ENCODE peak calls at places on chromosomes 2 and 18, in eight cellular contexts. P, X, R, U, A, Z, S and J are unnamed samples.

GRCh38 chr2:237616373-237617304 is 10.7 kb upstream of the LRRFIP1 start:
- DNase-seq in S (no peak), A (no peak), P (peak; percentile 78), R (no peak), Z (no peak), X (no peak), U (no peak), J (no peak)

GRCh38 chr18:6024740-6025139 is 129.4 kb upstream of the TMEM200C start:
- DNase-seq in Z (no peak), X (no peak), A (no peak), U (no peak), R (no peak), S (no peak), P (no peak), J (no peak)

GRCh38 chr2:47964722-47965434 is 58.6 kb upstream of the FBXO11 start:
- DNase-seq in A (peak; percentile 20), Z (no peak), X (no peak), U (no peak), S (no peak), P (no peak), R (no peak), J (no peak)

GRCh38 chr2:20507166-20507692 is 60.4 kb downstream of the RHOB start:
- DNase-seq in Z (no peak), X (no peak), S (no peak), U (no peak), R (no peak), A (peak; percentile 51), P (no peak), J (no peak)

GRCh38 chr2:66813976-66814375 is 379.1 kb downstream of the MEIS1 start:
- DNase-seq in S (no peak), X (no peak), Z (no peak), A (no peak), U (no peak), R (no peak), P (no peak), J (no peak)

GRCh38 chr2:175892046-175892445 is 110.0 kb downstream of the LNPK start:
- DNase-seq in Z (no peak), X (no peak), P (no peak), U (no peak), A (no peak), S (no peak), R (no peak), J (no peak)

GRCh38 chr2:207423886-207424285 is 105.9 kb upstream of the CREB1 start:
- DNase-seq in A (peak; percentile 96), U (no peak), X (no peak), P (peak; percentile 53), S (no peak), R (no peak), Z (no peak), J (peak; percentile 38)

GRCh38 chr2:215367647-215368492 is 56.0 kb downstream of the ATIC start:
- DNase-seq in R (no peak), A (peak; percentile 53), P (peak; percentile 36), S (no peak), X (no peak), Z (no peak), U (no peak), J (peak; percentile 6)

GRCh38 chr18:13003466-13003896 is 12.3 kb downstream of the CEP192 start:
- DNase-seq in U (no peak), A (peak; percentile 41), S (no peak), X (peak; percentile 86), P (peak; percentile 55), R (no peak), Z (no peak), J (peak; percentile 30)

GRCh38 chr2:216862628-216863027 is 2.8 kb upstream of the TNP1 start:
- DNase-seq in A (no peak), R (no peak), Z (no peak), P (no peak), S (no peak), U (no peak), X (peak; percentile 6), J (no peak)

GRCh38 chr2:12008425-12009061 is 262.1 kb downstream of the LPIN1 start:
- DNase-seq in U (no peak), Z (no peak), A (peak; percentile 47), X (peak; percentile 29), P (no peak), R (no peak), S (no peak), J (no peak)

GRCh38 chr18:79926715-79927596 is 24.5 kb downstream of the SLC66A2 start:
- DNase-seq in S (no peak), X (no peak), U (no peak), Z (no peak), R (no peak), A (no peak), P (no peak), J (no peak)

GRCh38 chr18:7755753-7756475 is 188.8 kb downstream of the PTPRM start:
- DNase-seq in U (no peak), Z (no peak), A (no peak), P (no peak), R (no peak), X (no peak), S (no peak), J (no peak)

GRCh38 chr18:3525870-3526420 is 76.0 kb downstream of the TGIF1 start:
- DNase-seq in P (no peak), A (peak; percentile 34), S (no peak), U (peak; percentile 60), R (no peak), X (no peak), Z (peak; percentile 4), J (no peak)

GRCh38 chr2:182980115-182980514 is 58.1 kb downstream of the NCKAP1 start:
- DNase-seq in A (no peak), X (peak; percentile 36), R (peak; percentile 76), Z (no peak), S (peak; percentile 83), U (no peak), P (peak; percentile 16), J (no peak)

GRCh38 chr2:25885933-25886332 is 7.6 kb upstream of the ASXL2 start:
- DNase-seq in U (no peak), S (no peak), Z (no peak), A (peak; percentile 89), P (peak; percentile 68), R (no peak), X (peak; percentile 78), J (peak; percentile 42)

GRCh38 chr2:217996345-217996744 is 6.5 kb downstream of the TNS1 start:
- DNase-seq in Z (no peak), R (no peak), U (no peak), A (peak; percentile 79), X (peak; percentile 41), S (no peak), P (no peak), J (no peak)

GRCh38 chr18:62281684-62282083 is 43.4 kb upstream of the TNFRSF11A start:
- DNase-seq in R (no peak), P (peak; percentile 9), X (no peak), U (no peak), Z (no peak), A (peak; percentile 29), S (no peak), J (no peak)

GRCh38 chr2:83069724-83070123 is 1389.4 kb downstream of the SUCLG1 start:
- DNase-seq in P (no peak), R (no peak), S (peak; percentile 16), Z (no peak), U (no peak), X (no peak), A (no peak), J (no peak)

GRCh38 chr2:224444011-224444410 is 42.1 kb upstream of the FAM124B start:
- DNase-seq in A (no peak), S (no peak), U (no peak), X (no peak), R (no peak), P (no peak), Z (no peak), J (no peak)